ENCODE peak calls at places on chromosomes 3 and 15, in nine cellular contexts. One of them, this sample, is unnamed.

GRCh38 chr3:134901461-134901860 is 106.4 kb downstream of the EPHB1 start:
- ATAC-seq in lower lobe of right lung: no peak
- ATAC-seq in left colon: no peak
- ATAC-seq in WTC11: peak
- ATAC-seq in natural killer cell treated with Interleukin-12 subunit alpha and Interleukin-12 subunit beta and Interleukin-15 and Interleukin-18, amount 100 ng/mL, for 72 hours: no peak
- ATAC-seq in Right ventricle myocardium inferior: peak
- ATAC-seq in T-helper 17 cell: no peak
- ATAC-seq in T-cell: no peak
- ATAC-seq in left ventricle myocardium superior: no peak
- ATAC-seq in this sample: no peak

GRCh38 chr3:107208100-107208499 is 169.1 kb upstream of the CCDC54 start:
- ATAC-seq in natural killer cell treated with Interleukin-12 subunit alpha and Interleukin-12 subunit beta and Interleukin-15 and Interleukin-18, amount 100 ng/mL, for 72 hours: no peak
- ATAC-seq in T-helper 17 cell: no peak
- ATAC-seq in T-cell: no peak
- ATAC-seq in Right ventricle myocardium inferior: peak
- ATAC-seq in WTC11: peak
- ATAC-seq in lower lobe of right lung: peak
- ATAC-seq in left ventricle myocardium superior: peak
- ATAC-seq in left colon: no peak
- ATAC-seq in this sample: no peak

GRCh38 chr3:123941150-123941941 is 19.7 kb downstream of the CCDC14 start:
- ATAC-seq in left ventricle myocardium superior: no peak
- ATAC-seq in T-cell: no peak
- ATAC-seq in natural killer cell treated with Interleukin-12 subunit alpha and Interleukin-12 subunit beta and Interleukin-15 and Interleukin-18, amount 100 ng/mL, for 72 hours: no peak
- ATAC-seq in WTC11: no peak
- ATAC-seq in T-helper 17 cell: no peak
- ATAC-seq in left colon: no peak
- ATAC-seq in lower lobe of right lung: no peak
- ATAC-seq in Right ventricle myocardium inferior: no peak
- ATAC-seq in this sample: no peak

GRCh38 chr3:53630547-53630946 is 136.1 kb downstream of the CACNA1D start:
- ATAC-seq in lower lobe of right lung: peak
- ATAC-seq in T-cell: no peak
- ATAC-seq in Right ventricle myocardium inferior: no peak
- ATAC-seq in left ventricle myocardium superior: no peak
- ATAC-seq in T-helper 17 cell: no peak
- ATAC-seq in natural killer cell treated with Interleukin-12 subunit alpha and Interleukin-12 subunit beta and Interleukin-15 and Interleukin-18, amount 100 ng/mL, for 72 hours: no peak
- ATAC-seq in left colon: peak
- ATAC-seq in WTC11: no peak
- ATAC-seq in this sample: no peak

GRCh38 chr15:71559098-71559497 is 251.3 kb upstream of the NR2E3 start:
- ATAC-seq in WTC11: peak
- ATAC-seq in lower lobe of right lung: no peak
- ATAC-seq in T-helper 17 cell: no peak
- ATAC-seq in left ventricle myocardium superior: no peak
- ATAC-seq in Right ventricle myocardium inferior: no peak
- ATAC-seq in T-cell: no peak
- ATAC-seq in left colon: no peak
- ATAC-seq in natural killer cell treated with Interleukin-12 subunit alpha and Interleukin-12 subunit beta and Interleukin-15 and Interleukin-18, amount 100 ng/mL, for 72 hours: no peak
- ATAC-seq in this sample: no peak

GRCh38 chr3:62139957-62140356 is 233.4 kb downstream of the FEZF2 start:
- ATAC-seq in Right ventricle myocardium inferior: no peak
- ATAC-seq in WTC11: no peak
- ATAC-seq in left colon: no peak
- ATAC-seq in natural killer cell treated with Interleukin-12 subunit alpha and Interleukin-12 subunit beta and Interleukin-15 and Interleukin-18, amount 100 ng/mL, for 72 hours: no peak
- ATAC-seq in T-helper 17 cell: no peak
- ATAC-seq in lower lobe of right lung: no peak
- ATAC-seq in left ventricle myocardium superior: no peak
- ATAC-seq in T-cell: no peak
- ATAC-seq in this sample: no peak

GRCh38 chr3:42489116-42489936 is 13.1 kb upstream of the VIPR1 start:
- ATAC-seq in Right ventricle myocardium inferior: no peak
- ATAC-seq in left ventricle myocardium superior: no peak
- ATAC-seq in T-helper 17 cell: no peak
- ATAC-seq in lower lobe of right lung: peak
- ATAC-seq in left colon: no peak
- ATAC-seq in natural killer cell treated with Interleukin-12 subunit alpha and Interleukin-12 subunit beta and Interleukin-15 and Interleukin-18, amount 100 ng/mL, for 72 hours: peak
- ATAC-seq in T-cell: no peak
- ATAC-seq in WTC11: no peak
- ATAC-seq in this sample: no peak

GRCh38 chr15:88844749-88845386 is 41.6 kb downstream of the ACAN start:
- ATAC-seq in natural killer cell treated with Interleukin-12 subunit alpha and Interleukin-12 subunit beta and Interleukin-15 and Interleukin-18, amount 100 ng/mL, for 72 hours: peak
- ATAC-seq in left ventricle myocardium superior: no peak
- ATAC-seq in Right ventricle myocardium inferior: no peak
- ATAC-seq in left colon: no peak
- ATAC-seq in lower lobe of right lung: no peak
- ATAC-seq in T-helper 17 cell: no peak
- ATAC-seq in WTC11: no peak
- ATAC-seq in T-cell: no peak
- ATAC-seq in this sample: peak

GRCh38 chr3:188834349-188834748 is 337.4 kb upstream of the TPRG1 start:
- ATAC-seq in Right ventricle myocardium inferior: no peak
- ATAC-seq in natural killer cell treated with Interleukin-12 subunit alpha and Interleukin-12 subunit beta and Interleukin-15 and Interleukin-18, amount 100 ng/mL, for 72 hours: no peak
- ATAC-seq in T-helper 17 cell: peak
- ATAC-seq in lower lobe of right lung: no peak
- ATAC-seq in left ventricle myocardium superior: no peak
- ATAC-seq in left colon: no peak
- ATAC-seq in WTC11: no peak
- ATAC-seq in T-cell: peak
- ATAC-seq in this sample: no peak

GRCh38 chr3:110436209-110436608 is 635.4 kb upstream of the NECTIN3 start:
- ATAC-seq in natural killer cell treated with Interleukin-12 subunit alpha and Interleukin-12 subunit beta and Interleukin-15 and Interleukin-18, amount 100 ng/mL, for 72 hours: no peak
- ATAC-seq in T-cell: no peak
- ATAC-seq in WTC11: no peak
- ATAC-seq in T-helper 17 cell: no peak
- ATAC-seq in lower lobe of right lung: no peak
- ATAC-seq in left ventricle myocardium superior: no peak
- ATAC-seq in Right ventricle myocardium inferior: no peak
- ATAC-seq in left colon: peak
- ATAC-seq in this sample: no peak

GRCh38 chr3:191321019-191321767 is 8.0 kb upstream of the CCDC50 start:
- ATAC-seq in T-helper 17 cell: no peak
- ATAC-seq in T-cell: no peak
- ATAC-seq in lower lobe of right lung: no peak
- ATAC-seq in Right ventricle myocardium inferior: no peak
- ATAC-seq in WTC11: no peak
- ATAC-seq in natural killer cell treated with Interleukin-12 subunit alpha and Interleukin-12 subunit beta and Interleukin-15 and Interleukin-18, amount 100 ng/mL, for 72 hours: no peak
- ATAC-seq in left colon: no peak
- ATAC-seq in left ventricle myocardium superior: no peak
- ATAC-seq in this sample: no peak

GRCh38 chr3:59895972-59896371 is 846.1 kb upstream of the CFAP20DC start:
- ATAC-seq in natural killer cell treated with Interleukin-12 subunit alpha and Interleukin-12 subunit beta and Interleukin-15 and Interleukin-18, amount 100 ng/mL, for 72 hours: no peak
- ATAC-seq in lower lobe of right lung: no peak
- ATAC-seq in T-helper 17 cell: no peak
- ATAC-seq in left colon: no peak
- ATAC-seq in T-cell: no peak
- ATAC-seq in Right ventricle myocardium inferior: no peak
- ATAC-seq in WTC11: no peak
- ATAC-seq in left ventricle myocardium superior: peak
- ATAC-seq in this sample: no peak

GRCh38 chr3:53815651-53816050 is 30.6 kb downstream of the CHDH start:
- ATAC-seq in left colon: no peak
- ATAC-seq in lower lobe of right lung: no peak
- ATAC-seq in T-helper 17 cell: no peak
- ATAC-seq in left ventricle myocardium superior: no peak
- ATAC-seq in natural killer cell treated with Interleukin-12 subunit alpha and Interleukin-12 subunit beta and Interleukin-15 and Interleukin-18, amount 100 ng/mL, for 72 hours: no peak
- ATAC-seq in Right ventricle myocardium inferior: no peak
- ATAC-seq in T-cell: no peak
- ATAC-seq in WTC11: no peak
- ATAC-seq in this sample: no peak

GRCh38 chr15:52503788-52504496 is 24.7 kb downstream of the MYO5A start:
- ATAC-seq in natural killer cell treated with Interleukin-12 subunit alpha and Interleukin-12 subunit beta and Interleukin-15 and Interleukin-18, amount 100 ng/mL, for 72 hours: no peak
- ATAC-seq in left ventricle myocardium superior: no peak
- ATAC-seq in T-cell: no peak
- ATAC-seq in WTC11: no peak
- ATAC-seq in Right ventricle myocardium inferior: no peak
- ATAC-seq in left colon: no peak
- ATAC-seq in T-helper 17 cell: peak
- ATAC-seq in lower lobe of right lung: no peak
- ATAC-seq in this sample: peak

GRCh38 chr3:70090322-70090913 is 90.9 kb downstream of the SAMMSON start:
- ATAC-seq in T-cell: no peak
- ATAC-seq in WTC11: no peak
- ATAC-seq in T-helper 17 cell: no peak
- ATAC-seq in left colon: no peak
- ATAC-seq in left ventricle myocardium superior: no peak
- ATAC-seq in Right ventricle myocardium inferior: no peak
- ATAC-seq in lower lobe of right lung: no peak
- ATAC-seq in natural killer cell treated with Interleukin-12 subunit alpha and Interleukin-12 subunit beta and Interleukin-15 and Interleukin-18, amount 100 ng/mL, for 72 hours: no peak
- ATAC-seq in this sample: no peak

GRCh38 chr3:10772230-10773161 is 43.5 kb upstream of the SLC6A11 start:
- ATAC-seq in left ventricle myocardium superior: no peak
- ATAC-seq in left colon: no peak
- ATAC-seq in lower lobe of right lung: peak
- ATAC-seq in natural killer cell treated with Interleukin-12 subunit alpha and Interleukin-12 subunit beta and Interleukin-15 and Interleukin-18, amount 100 ng/mL, for 72 hours: no peak
- ATAC-seq in WTC11: peak
- ATAC-seq in Right ventricle myocardium inferior: no peak
- ATAC-seq in T-cell: no peak
- ATAC-seq in T-helper 17 cell: no peak
- ATAC-seq in this sample: no peak

GRCh38 chr3:120554727-120555660 is 41.1 kb upstream of the NDUFB4 start:
- ATAC-seq in natural killer cell treated with Interleukin-12 subunit alpha and Interleukin-12 subunit beta and Interleukin-15 and Interleukin-18, amount 100 ng/mL, for 72 hours: no peak
- ATAC-seq in Right ventricle myocardium inferior: peak
- ATAC-seq in left ventricle myocardium superior: peak
- ATAC-seq in WTC11: no peak
- ATAC-seq in lower lobe of right lung: no peak
- ATAC-seq in left colon: no peak
- ATAC-seq in T-helper 17 cell: no peak
- ATAC-seq in T-cell: no peak
- ATAC-seq in this sample: no peak

GRCh38 chr3:110456438-110457138 is 615.0 kb upstream of the NECTIN3 start:
- ATAC-seq in Right ventricle myocardium inferior: no peak
- ATAC-seq in T-helper 17 cell: no peak
- ATAC-seq in left ventricle myocardium superior: no peak
- ATAC-seq in WTC11: peak
- ATAC-seq in T-cell: no peak
- ATAC-seq in lower lobe of right lung: no peak
- ATAC-seq in left colon: no peak
- ATAC-seq in natural killer cell treated with Interleukin-12 subunit alpha and Interleukin-12 subunit beta and Interleukin-15 and Interleukin-18, amount 100 ng/mL, for 72 hours: no peak
- ATAC-seq in this sample: no peak

GRCh38 chr3:42101048-42101447 is 9.9 kb downstream of the TRAK1 start:
- ATAC-seq in left ventricle myocardium superior: peak
- ATAC-seq in T-helper 17 cell: no peak
- ATAC-seq in T-cell: no peak
- ATAC-seq in left colon: no peak
- ATAC-seq in lower lobe of right lung: peak
- ATAC-seq in WTC11: no peak
- ATAC-seq in natural killer cell treated with Interleukin-12 subunit alpha and Interleukin-12 subunit beta and Interleukin-15 and Interleukin-18, amount 100 ng/mL, for 72 hours: no peak
- ATAC-seq in Right ventricle myocardium inferior: peak
- ATAC-seq in this sample: no peak

GRCh38 chr3:181615666-181616065 is 96.1 kb upstream of the SOX2 start:
- ATAC-seq in left ventricle myocardium superior: no peak
- ATAC-seq in T-cell: no peak
- ATAC-seq in lower lobe of right lung: no peak
- ATAC-seq in Right ventricle myocardium inferior: no peak
- ATAC-seq in natural killer cell treated with Interleukin-12 subunit alpha and Interleukin-12 subunit beta and Interleukin-15 and Interleukin-18, amount 100 ng/mL, for 72 hours: no peak
- ATAC-seq in T-helper 17 cell: no peak
- ATAC-seq in left colon: no peak
- ATAC-seq in WTC11: no peak
- ATAC-seq in this sample: no peak

GRCh38 chr3:72461787-72462186 is 386.5 kb downstream of the SHQ1 start:
- ATAC-seq in lower lobe of right lung: peak
- ATAC-seq in T-cell: no peak
- ATAC-seq in T-helper 17 cell: no peak
- ATAC-seq in left ventricle myocardium superior: peak
- ATAC-seq in natural killer cell treated with Interleukin-12 subunit alpha and Interleukin-12 subunit beta and Interleukin-15 and Interleukin-18, amount 100 ng/mL, for 72 hours: no peak
- ATAC-seq in WTC11: no peak
- ATAC-seq in left colon: no peak
- ATAC-seq in Right ventricle myocardium inferior: peak
- ATAC-seq in this sample: no peak

GRCh38 chr3:152267831-152268500 is 763 bp upstream of the MBNL1 start:
- ATAC-seq in lower lobe of right lung: no peak
- ATAC-seq in T-helper 17 cell: no peak
- ATAC-seq in left colon: no peak
- ATAC-seq in T-cell: no peak
- ATAC-seq in WTC11: no peak
- ATAC-seq in Right ventricle myocardium inferior: no peak
- ATAC-seq in left ventricle myocardium superior: no peak
- ATAC-seq in natural killer cell treated with Interleukin-12 subunit alpha and Interleukin-12 subunit beta and Interleukin-15 and Interleukin-18, amount 100 ng/mL, for 72 hours: no peak
- ATAC-seq in this sample: no peak

GRCh38 chr3:184822081-184822480 is 10.1 kb downstream of the VPS8 start:
- ATAC-seq in WTC11: no peak
- ATAC-seq in lower lobe of right lung: no peak
- ATAC-seq in Right ventricle myocardium inferior: peak
- ATAC-seq in T-helper 17 cell: no peak
- ATAC-seq in left ventricle myocardium superior: peak
- ATAC-seq in left colon: no peak
- ATAC-seq in T-cell: no peak
- ATAC-seq in natural killer cell treated with Interleukin-12 subunit alpha and Interleukin-12 subunit beta and Interleukin-15 and Interleukin-18, amount 100 ng/mL, for 72 hours: no peak
- ATAC-seq in this sample: no peak

GRCh38 chr3:172315401-172316091 is 132.7 kb downstream of the GHSR start:
- ATAC-seq in Right ventricle myocardium inferior: no peak
- ATAC-seq in left colon: peak
- ATAC-seq in lower lobe of right lung: peak
- ATAC-seq in left ventricle myocardium superior: peak
- ATAC-seq in T-cell: no peak
- ATAC-seq in natural killer cell treated with Interleukin-12 subunit alpha and Interleukin-12 subunit beta and Interleukin-15 and Interleukin-18, amount 100 ng/mL, for 72 hours: no peak
- ATAC-seq in T-helper 17 cell: no peak
- ATAC-seq in WTC11: no peak
- ATAC-seq in this sample: no peak

GRCh38 chr15:100150906-100151305 is 190.9 kb downstream of the ADAMTS17 start:
- ATAC-seq in Right ventricle myocardium inferior: no peak
- ATAC-seq in left ventricle myocardium superior: no peak
- ATAC-seq in left colon: no peak
- ATAC-seq in WTC11: no peak
- ATAC-seq in natural killer cell treated with Interleukin-12 subunit alpha and Interleukin-12 subunit beta and Interleukin-15 and Interleukin-18, amount 100 ng/mL, for 72 hours: no peak
- ATAC-seq in lower lobe of right lung: peak
- ATAC-seq in T-cell: no peak
- ATAC-seq in T-helper 17 cell: no peak
- ATAC-seq in this sample: no peak

This sample was measured in stimulated activated memory B cell treated with anti-CD40 and anti-IgM and Interleukin-4, amounts not matched to agents 10 μg/mL and 1 μg/mL and 100 μg/mL, for 72 hours.